ENCODE peak calls at places on chromosomes 7 and 10, in seven cellular contexts. G is CD8-positive, alpha-beta memory T cell; A is SW480; C is NCI-H1105; R is lower lobe of right lung; L is epithelial cell of prostate; W is NCI-H2171. N is an unnamed sample.

GRCh38 chr7:96014617-96015016 is 242.3 kb downstream of the DYNC1I1 start:
- DNase-seq in G (no peak), A (no peak), C (no peak), R (no peak), L (no peak), W (no peak), N (no peak)

GRCh38 chr10:126227762-126228134 is 160.5 kb downstream of the ADAM12 start:
- DNase-seq in G (no peak), A (no peak), C (no peak), R (no peak), L (no peak), W (no peak), N (no peak)

GRCh38 chr10:13555884-13556529 is 27.2 kb upstream of the BEND7 start:
- DNase-seq in G (no peak), A (no peak), C (peak; percentile 53), R (no peak), L (no peak), W (peak; percentile 52), N (no peak)

GRCh38 chr10:2111936-2112335 is 374.6 kb upstream of the ADARB2 start:
- DNase-seq in G (no peak), A (peak; percentile 27), C (no peak), R (no peak), L (peak; percentile 58), W (no peak), N (no peak)

GRCh38 chr10:125231116-125231812 is 70.9 kb upstream of the CTBP2 start:
- DNase-seq in G (no peak), A (peak; percentile 85), C (no peak), R (no peak), L (peak; percentile 52), W (no peak), N (no peak)

GRCh38 chr10:99858849-99859248 is 76.4 kb downstream of the ABCC2 start:
- DNase-seq in G (no peak), A (no peak), C (no peak), R (no peak), L (no peak), W (no peak), N (no peak)

GRCh38 chr7:87156709-87157108 is 4.5 kb downstream of the DMTF1 start:
- DNase-seq in G (no peak), A (no peak), C (no peak), R (no peak), L (no peak), W (no peak), N (no peak)

GRCh38 chr7:100173806-100174495 is 3.2 kb downstream of the GPC2 start:
- DNase-seq in G (no peak), A (no peak), C (no peak), R (no peak), L (no peak), W (no peak), N (no peak)

GRCh38 chr7:20892776-20893175 is 106.1 kb upstream of the SP8 start:
- DNase-seq in G (no peak), A (no peak), C (peak; percentile 33), R (no peak), L (no peak), W (no peak), N (no peak)

GRCh38 chr7:151056286-151057037 is 1.2 kb downstream of the CDK5 start:
- DNase-seq in G (no peak), A (no peak), C (no peak), R (no peak), L (no peak), W (no peak), N (no peak)

GRCh38 chr10:92830478-92831389 is 17.6 kb upstream of the EXOC6 start:
- DNase-seq in G (no peak), A (no peak), C (no peak), R (no peak), L (no peak), W (no peak), N (no peak)

GRCh38 chr10:114272696-114273095 is 33.6 kb downstream of the VWA2 start:
- DNase-seq in G (no peak), A (no peak), C (no peak), R (no peak), L (no peak), W (no peak), N (no peak)

GRCh38 chr10:101001225-101002035 is 1.8 kb downstream of the LZTS2 start:
- DNase-seq in G (no peak), A (no peak), C (no peak), R (peak; percentile 76), L (no peak), W (no peak), N (no peak)

GRCh38 chr7:116777613-116778380 is 84.6 kb upstream of the CAPZA2 start:
- DNase-seq in G (no peak), A (no peak), C (no peak), R (no peak), L (no peak), W (no peak), N (no peak)

GRCh38 chr7:886626-887487 is 10.5 kb downstream of the GET4 start:
- DNase-seq in G (no peak), A (no peak), C (no peak), R (peak; percentile 38), L (no peak), W (no peak), N (no peak)

GRCh38 chr7:12884856-12885440 is 197.5 kb downstream of the ARL4A start:
- DNase-seq in G (no peak), A (peak; percentile 17), C (no peak), R (no peak), L (no peak), W (no peak), N (no peak)

GRCh38 chr7:14740606-14741005 is 161.9 kb downstream of the DGKB start:
- DNase-seq in G (no peak), A (no peak), C (no peak), R (no peak), L (no peak), W (no peak), N (no peak)

GRCh38 chr10:132404911-132405462 is 8.0 kb downstream of the PWWP2B start:
- DNase-seq in G (no peak), A (no peak), C (no peak), R (peak; percentile 41), L (no peak), W (no peak), N (no peak)

N was measured in T-helper 17 cell.